ENCODE peak calls at places on chromosomes 12 and 14, in six cellular contexts. S is H1, M is testis, Y is IMR-90, Q is fibroblast of lung, C is keratinocyte. A is an unnamed sample.

GRCh38 chr12:69987453-69988102 is 162.6 kb downstream of the MYRFL start:
- DNase-seq in S (no peak), M (no peak), Y (peak; percentile 94), Q (peak; percentile 98), C (peak; percentile 87), A (peak; percentile 99)

GRCh38 chr12:109686523-109686922 is 27.1 kb upstream of the FAM222A start:
- DNase-seq in S (no peak), M (no peak), Y (no peak), Q (no peak), C (no peak), A (no peak)

GRCh38 chr12:76628745-76629144 is 69.2 kb upstream of the OSBPL8 start:
- DNase-seq in S (no peak), M (no peak), Y (no peak), Q (peak; percentile 28), C (no peak), A (no peak)

GRCh38 chr12:83128529-83128928 is 441.8 kb downstream of the TMTC2 start:
- DNase-seq in S (no peak), M (no peak), Y (no peak), Q (no peak), C (no peak), A (no peak)

GRCh38 chr14:75303415-75303814 is 24.8 kb downstream of the FOS start:
- DNase-seq in S (peak; percentile 65), M (peak; percentile 81), Y (peak; percentile 72), Q (peak; percentile 50), C (no peak), A (peak; percentile 58)

GRCh38 chr12:81627336-81628189 is 131.6 kb downstream of the PPFIA2 start:
- DNase-seq in S (no peak), M (peak; percentile 16), Y (peak; percentile 36), Q (peak; percentile 51), C (no peak), A (peak; percentile 54)

GRCh38 chr14:33118653-33119052 is 180.0 kb downstream of the NPAS3 start:
- DNase-seq in S (no peak), M (no peak), Y (no peak), Q (peak; percentile 24), C (no peak), A (no peak)

GRCh38 chr12:53268009-53268636 is at the start of gene ESPL1:
- DNase-seq in S (peak; percentile 92), M (peak; percentile 84), Y (peak; percentile 75), Q (peak; percentile 70), C (no peak), A (peak; percentile 66)

GRCh38 chr12:4908694-4909396 is 860 bp upstream of the KCNA1 start:
- DNase-seq in S (peak; percentile 83), M (no peak), Y (no peak), Q (peak; percentile 36), C (no peak), A (no peak)

GRCh38 chr12:53334822-53335221 is 1.3 kb downstream of the SP7 start:
- DNase-seq in S (no peak), M (no peak), Y (no peak), Q (no peak), C (no peak), A (no peak)

GRCh38 chr12:27179399-27180214 is 64.5 kb upstream of the STK38L start:
- DNase-seq in S (no peak), M (no peak), Y (peak; percentile 96), Q (peak; percentile 100), C (peak; percentile 68), A (peak; percentile 100)

GRCh38 chr12:28083816-28084678 is 106.2 kb upstream of the CCDC91 start:
- DNase-seq in S (no peak), M (no peak), Y (no peak), Q (no peak), C (no peak), A (no peak)

GRCh38 chr12:53065975-53066593 is 13.1 kb downstream of the SPRYD3 start:
- DNase-seq in S (peak; percentile 93), M (peak; percentile 86), Y (peak; percentile 81), Q (peak; percentile 67), C (no peak), A (peak; percentile 50)

GRCh38 chr14:101838476-101838875 is 77.0 kb downstream of the PPP2R5C start:
- DNase-seq in S (no peak), M (peak; percentile 61), Y (no peak), Q (no peak), C (no peak), A (no peak)

GRCh38 chr12:44697489-44697888 is 178.6 kb downstream of the NELL2 start:
- DNase-seq in S (no peak), M (no peak), Y (no peak), Q (no peak), C (no peak), A (no peak)

GRCh38 chr14:63918411-63918810 is 65.6 kb downstream of the SYNE2 start:
- DNase-seq in S (no peak), M (peak; percentile 53), Y (no peak), Q (no peak), C (no peak), A (no peak)

GRCh38 chr12:21940972-21941521 is at the start of gene ABCC9:
- DNase-seq in S (peak; percentile 61), M (peak; percentile 39), Y (peak; percentile 33), Q (peak; percentile 38), C (no peak), A (peak; percentile 22)

GRCh38 chr12:95959107-95959506 is 16.0 kb downstream of the AMDHD1 start:
- DNase-seq in S (no peak), M (no peak), Y (peak; percentile 14), Q (peak; percentile 15), C (no peak), A (no peak)

GRCh38 chr12:95326450-95326849 is 108.8 kb downstream of the VEZT start:
- DNase-seq in S (no peak), M (no peak), Y (peak; percentile 77), Q (peak; percentile 72), C (no peak), A (no peak)

GRCh38 chr12:56120158-56120846 is 2.2 kb downstream of the ZC3H10 start:
- DNase-seq in S (no peak), M (no peak), Y (peak; percentile 24), Q (peak; percentile 59), C (no peak), A (peak; percentile 75)

GRCh38 chr12:121711925-121712461 is 559 bp upstream of the TMEM120B start:
- DNase-seq in S (no peak), M (peak; percentile 49), Y (no peak), Q (peak; percentile 31), C (no peak), A (peak; percentile 20)

GRCh38 chr14:23129759-23130316 is 10.8 kb upstream of the CEBPE start:
- DNase-seq in S (no peak), M (no peak), Y (no peak), Q (no peak), C (no peak), A (peak; percentile 42)

GRCh38 chr12:94783862-94784261 is 133.5 kb upstream of the TMCC3 start:
- DNase-seq in S (no peak), M (no peak), Y (peak; percentile 57), Q (peak; percentile 53), C (no peak), A (peak; percentile 75)

GRCh38 chr12:130017571-130018449 is 114.0 kb upstream of the TMEM132D start:
- DNase-seq in S (no peak), M (peak; percentile 25), Y (no peak), Q (peak; percentile 10), C (no peak), A (no peak)

GRCh38 chr12:90441431-90441830 is 513.5 kb downstream of the CCER1 start:
- DNase-seq in S (no peak), M (no peak), Y (no peak), Q (no peak), C (no peak), A (no peak)
- TF ChIP-seq CTCF in S (no peak), M (no peak), Y (no peak), Q (no peak), C (no peak), A (no peak)

DNA sequence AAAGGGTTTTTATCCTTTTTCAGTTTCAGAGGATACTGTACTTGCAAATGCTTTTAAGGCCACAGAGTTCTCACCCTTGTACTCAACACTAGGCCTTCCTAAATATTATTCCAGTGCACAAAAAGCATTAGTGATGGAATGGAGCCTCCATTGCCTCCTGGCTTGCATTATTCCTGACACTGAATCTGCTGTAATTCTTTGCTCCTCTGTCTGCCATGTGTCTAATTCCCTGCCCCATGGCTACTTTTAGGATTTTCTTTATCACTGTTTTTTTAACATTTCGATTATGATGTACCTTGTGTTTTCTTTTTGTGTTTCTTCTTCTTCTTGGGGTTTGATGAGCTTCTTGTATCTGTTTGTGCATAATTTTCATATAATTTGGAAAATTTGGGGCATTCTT is 29.5 kb downstream of the SUSD6 start:
- DNase-seq in S (no peak), M (no peak), Y (no peak), Q (no peak), C (no peak), A (no peak)
- H3K36me3 ChIP-seq in S (no peaks in the 10 kb centered on the region), M (no peaks in the 10 kb centered on the region), Y (no peaks in the 10 kb centered on the region), Q (no peaks in the 10 kb centered on the region), C (no peaks in the 10 kb centered on the region), A (peaks cover 2% of the 10 kb centered on the region)

DNA sequence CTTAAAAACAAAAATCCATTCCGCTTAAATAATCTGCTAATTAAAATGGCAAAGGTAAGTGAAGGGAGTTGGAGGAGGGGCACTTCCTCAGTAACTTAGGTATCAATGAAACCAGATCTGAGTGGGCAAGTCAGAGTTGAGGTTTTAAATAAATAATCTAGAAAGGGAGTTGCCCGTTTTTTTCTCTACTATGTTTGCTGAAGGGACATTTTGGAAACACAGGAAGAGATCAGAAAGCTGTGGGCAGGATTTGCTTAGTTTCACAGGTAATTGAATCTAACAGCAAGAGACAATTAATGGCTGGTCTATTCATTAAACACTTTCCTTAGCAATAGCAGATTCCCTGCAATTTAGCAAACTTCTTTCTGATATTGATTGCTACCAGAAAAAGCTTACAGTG is 186.0 kb upstream of the ABCD2 start:
- DNase-seq in S (no peak), M (no peak), Y (no peak), Q (no peak), C (no peak), A (no peak)
- H3K27me3 ChIP-seq in S (no peaks in the 10 kb centered on the region), M (no peaks in the 10 kb centered on the region), Y (no peaks in the 10 kb centered on the region), Q (no peaks in the 10 kb centered on the region), C (no peaks in the 10 kb centered on the region), A (no peaks in the 10 kb centered on the region)

DNA sequence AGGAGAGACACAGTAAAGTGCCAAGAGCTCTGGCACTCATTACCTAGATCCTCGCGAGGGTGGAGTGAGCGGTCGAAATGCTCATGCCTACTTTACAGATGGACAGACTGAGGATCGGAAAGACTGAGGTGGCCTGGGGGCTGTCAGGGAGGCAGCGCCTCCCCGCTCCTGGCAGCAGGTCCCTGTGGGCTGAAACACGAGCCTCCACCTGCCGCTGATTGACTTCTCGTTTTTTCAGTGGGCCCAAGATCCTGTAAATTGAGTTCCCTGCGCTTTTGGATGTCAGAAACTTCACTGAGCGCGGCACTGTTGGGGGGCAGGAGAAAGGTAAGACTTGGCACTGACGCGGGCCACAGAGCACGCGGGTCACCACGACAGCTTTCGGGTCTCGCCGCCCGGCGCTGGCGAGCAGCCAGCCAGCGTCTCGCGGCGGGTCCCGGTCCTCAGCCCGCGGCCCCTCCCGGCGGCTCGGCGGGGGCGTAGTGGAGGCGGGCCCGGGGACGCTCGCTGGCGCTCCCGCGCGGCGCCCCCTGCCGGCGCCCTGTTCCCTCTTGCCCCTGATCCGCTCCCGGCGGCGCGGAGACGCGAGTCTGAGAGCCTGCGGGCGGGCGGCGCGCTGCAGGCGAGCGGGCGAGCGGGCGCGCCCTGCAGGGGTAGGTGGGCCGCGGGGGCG is 550 bp upstream of the SCN8A start:
- DNase-seq in S (peak; percentile 91), M (peak; percentile 78), Y (peak; percentile 75), Q (peak; percentile 73), C (no peak), A (no peak)
- TF ChIP-seq CTCF in S (peak; percentile 66), M (peak; percentile 24), Y (peak; percentile 81), Q (peak; percentile 37), C (peak; percentile 47), A (peak; percentile 50)

GRCh38 chr12:57826966-57827365 is 8.4 kb upstream of the AVIL start:
- DNase-seq in S (no peak), M (no peak), Y (no peak), Q (no peak), C (no peak), A (no peak)
- H3K36me3 ChIP-seq in S (peaks cover 27% of the 10 kb centered on the region), M (no peaks in the 10 kb centered on the region), Y (peaks cover 73% of the 10 kb centered on the region), Q (peaks cover 48% of the 10 kb centered on the region), C (peaks cover 51% of the 10 kb centered on the region), A (peaks cover 46% of the 10 kb centered on the region)

A was measured in bronchial epithelial cell.